ENCODE peak calls at places on chromosomes 2 and 18, in six cellular contexts. G, H, N, X, Z and C are unnamed samples.
A peak's percentile ranks its signal among the peaks of the same experiment; 100 is the strongest.

GRCh38 chr2:42569116-42569711 is 782 bp downstream of the MTA3 start:
- DNase-seq in G (peak; percentile 36), H (no peak), N (no peak), X (peak; percentile 33), Z (peak; percentile 38), C (peak; percentile 27)

GRCh38 chr2:162244559-162245031 is 1.4 kb upstream of the FAP start:
- DNase-seq in G (no peak), H (no peak), N (peak; percentile 87), X (no peak), Z (peak; percentile 93), C (no peak)

GRCh38 chr18:6737833-6738232 is 8.3 kb downstream of the ARHGAP28 start:
- DNase-seq in G (no peak), H (no peak), N (no peak), X (no peak), Z (no peak), C (no peak)

GRCh38 chr18:58784601-58785137 is 80.0 kb upstream of the ZNF532 start:
- DNase-seq in G (no peak), H (no peak), N (no peak), X (no peak), Z (no peak), C (peak; percentile 23)

GRCh38 chr2:47063159-47063930 is 91.8 kb downstream of the STPG4 start:
- DNase-seq in G (no peak), H (no peak), N (no peak), X (no peak), Z (no peak), C (no peak)

GRCh38 chr18:8667846-8668245 is 37.5 kb upstream of the MTCL1 start:
- DNase-seq in G (no peak), H (no peak), N (no peak), X (no peak), Z (no peak), C (no peak)

GRCh38 chr2:156147594-156148330 is 184.8 kb downstream of the NR4A2 start:
- DNase-seq in G (no peak), H (no peak), N (no peak), X (no peak), Z (peak; percentile 27), C (no peak)

GRCh38 chr2:63651361-63651760 is 62.6 kb downstream of the MDH1 start:
- DNase-seq in G (no peak), H (no peak), N (no peak), X (no peak), Z (no peak), C (no peak)

GRCh38 chr2:42659601-42660000 is 91.2 kb downstream of the MTA3 start:
- DNase-seq in G (no peak), H (no peak), N (no peak), X (no peak), Z (no peak), C (no peak)

GRCh38 chr2:133247613-133248012 is 320.6 kb downstream of the NCKAP5 start:
- DNase-seq in G (no peak), H (no peak), N (no peak), X (peak; percentile 24), Z (no peak), C (no peak)

GRCh38 chr2:220356076-220356475 is 728.6 kb downstream of the SLC4A3 start:
- DNase-seq in G (no peak), H (no peak), N (peak; percentile 78), X (no peak), Z (no peak), C (no peak)

GRCh38 chr18:70499218-70499691 is 210.4 kb downstream of the SOCS6 start:
- DNase-seq in G (no peak), H (no peak), N (no peak), X (no peak), Z (no peak), C (no peak)

GRCh38 chr2:19687260-19687659 is 214.5 kb downstream of the TTC32 start:
- DNase-seq in G (no peak), H (no peak), N (no peak), X (no peak), Z (no peak), C (no peak)

GRCh38 chr18:46939337-46939963 is 22.0 kb downstream of the KATNAL2 start:
- DNase-seq in G (no peak), H (peak; percentile 78), N (no peak), X (no peak), Z (peak; percentile 32), C (no peak)

GRCh38 chr2:231672617-231673347 is 35.5 kb upstream of the PTMA start:
- DNase-seq in G (peak; percentile 91), H (no peak), N (peak; percentile 53), X (no peak), Z (no peak), C (peak; percentile 46)

GRCh38 chr2:115163572-115163971 is 721.1 kb downstream of the DPP10 start:
- DNase-seq in G (peak; percentile 66), H (no peak), N (no peak), X (no peak), Z (no peak), C (peak; percentile 3)

GRCh38 chr2:17757321-17757720 is 3.4 kb downstream of the GEN1 start:
- DNase-seq in G (no peak), H (no peak), N (no peak), X (no peak), Z (peak; percentile 59), C (no peak)

GRCh38 chr2:23492941-23493340 is 108.0 kb downstream of the KLHL29 start:
- DNase-seq in G (peak; percentile 86), H (no peak), N (no peak), X (peak; percentile 52), Z (no peak), C (no peak)

GRCh38 chr2:6955523-6956136 is 38.4 kb downstream of the RNF144A start:
- DNase-seq in G (no peak), H (no peak), N (no peak), X (no peak), Z (no peak), C (no peak)

GRCh38 chr2:7269993-7270392 is 352.8 kb downstream of the RNF144A start:
- DNase-seq in G (no peak), H (no peak), N (no peak), X (no peak), Z (no peak), C (no peak)

DNA sequence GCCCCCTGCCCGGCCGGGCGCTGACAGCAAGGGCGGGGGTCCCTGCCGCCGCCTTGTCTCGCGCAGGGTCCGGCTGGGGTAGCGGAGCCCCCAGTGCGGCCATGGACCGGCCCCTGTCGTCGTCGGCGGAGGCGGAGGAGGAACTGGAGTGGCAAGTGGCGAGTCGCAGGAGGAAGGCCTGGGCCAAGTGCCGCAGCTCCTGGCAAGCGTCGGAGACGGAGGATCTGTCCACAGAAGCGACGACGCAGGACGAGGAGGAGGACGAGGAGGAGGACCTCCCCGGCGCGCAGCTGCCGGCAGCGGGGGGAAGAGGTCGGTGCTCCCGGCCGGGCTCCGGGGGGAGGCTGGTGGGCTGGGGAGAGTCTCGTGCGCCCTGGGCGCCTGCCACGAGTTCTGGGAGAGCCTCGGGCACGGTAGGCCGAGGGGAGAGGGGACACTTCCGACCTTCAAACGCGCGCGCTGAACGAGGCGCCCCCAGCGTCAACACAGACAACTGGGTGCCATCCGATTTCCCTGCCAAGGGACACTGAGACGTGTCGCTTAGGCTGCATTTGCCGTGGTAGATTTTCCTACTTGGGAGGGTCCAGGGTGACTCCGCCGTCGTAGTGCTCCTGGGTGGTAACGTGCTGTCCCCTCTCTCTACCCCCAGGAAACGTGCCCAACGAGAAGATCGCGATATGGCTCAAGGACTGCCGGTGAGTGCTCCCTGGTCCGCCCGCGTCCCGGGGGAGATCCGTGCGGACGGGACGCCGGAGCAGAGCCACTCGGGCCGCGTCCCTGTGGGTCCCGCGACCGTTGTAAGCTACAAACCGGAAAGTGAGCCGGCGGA is 650 bp downstream of the ITPRID2 start:
- DNase-seq in G (peak; percentile 74), H (no peak), N (peak; percentile 78), X (peak; percentile 78), Z (peak; percentile 49), C (peak; percentile 71)
- TF ChIP-seq CTCF in G (peak; percentile 46), H (no peak), N (peak; percentile 41), X (peak; percentile 7), Z (peak; percentile 26), C (no peak)

GRCh38 chr2:142791335-142791734 is 86.1 kb upstream of the KYNU start:
- DNase-seq in G (no peak), H (no peak), N (no peak), X (no peak), Z (no peak), C (no peak)

GRCh38 chr2:142794850-142795249 is 82.6 kb upstream of the KYNU start:
- DNase-seq in G (no peak), H (no peak), N (no peak), X (no peak), Z (no peak), C (no peak)

GRCh38 chr2:142796161-142796560 is 81.3 kb upstream of the KYNU start:
- DNase-seq in G (no peak), H (no peak), N (no peak), X (no peak), Z (peak; percentile 3), C (no peak)
- TF ChIP-seq CTCF in G (no peak), H (peak; percentile 1), N (no peak), X (no peak), Z (no peak), C (no peak)

GRCh38 chr18:76273036-76273545 is 222.0 kb downstream of the ZNF516 start:
- DNase-seq in G (no peak), H (no peak), N (no peak), X (no peak), Z (no peak), C (no peak)

GRCh38 chr18:76273956-76274355 is 221.1 kb downstream of the ZNF516 start:
- DNase-seq in G (no peak), H (no peak), N (no peak), X (no peak), Z (no peak), C (no peak)

GRCh38 chr18:76275913-76276312 is 219.1 kb downstream of the ZNF516 start:
- DNase-seq in G (no peak), H (no peak), N (no peak), X (no peak), Z (no peak), C (no peak)

GRCh38 chr18:76274470-76275289 is 220.4 kb downstream of the ZNF516 start:
- DNase-seq in G (peak; percentile 76), H (no peak), N (no peak), X (no peak), Z (no peak), C (peak; percentile 71)
- TF ChIP-seq CTCF in G (peak; percentile 98), H (no peak), N (peak; percentile 53), X (peak; percentile 23), Z (no peak), C (peak; percentile 47)

GRCh38 chr2:149332364-149332763 is 2.0 kb downstream of the LYPD6 start:
- DNase-seq in G (no peak), H (no peak), N (no peak), X (no peak), Z (no peak), C (no peak)

GRCh38 chr2:149329470-149330126 is 789 bp upstream of the LYPD6 start:
- DNase-seq in G (peak; percentile 85), H (peak; percentile 12), N (peak; percentile 52), X (no peak), Z (peak; percentile 4), C (peak; percentile 64)

GRCh38 chr2:149330127-149331022 is at the start of gene LYPD6:
- DNase-seq in G (peak; percentile 68), H (peak; percentile 35), N (peak; percentile 54), X (peak; percentile 53), Z (peak; percentile 27), C (peak; percentile 84)

GRCh38 chr2:149331023-149331400 is 625 bp downstream of the LYPD6 start:
- DNase-seq in G (no peak), H (no peak), N (no peak), X (no peak), Z (no peak), C (no peak)

DNA sequence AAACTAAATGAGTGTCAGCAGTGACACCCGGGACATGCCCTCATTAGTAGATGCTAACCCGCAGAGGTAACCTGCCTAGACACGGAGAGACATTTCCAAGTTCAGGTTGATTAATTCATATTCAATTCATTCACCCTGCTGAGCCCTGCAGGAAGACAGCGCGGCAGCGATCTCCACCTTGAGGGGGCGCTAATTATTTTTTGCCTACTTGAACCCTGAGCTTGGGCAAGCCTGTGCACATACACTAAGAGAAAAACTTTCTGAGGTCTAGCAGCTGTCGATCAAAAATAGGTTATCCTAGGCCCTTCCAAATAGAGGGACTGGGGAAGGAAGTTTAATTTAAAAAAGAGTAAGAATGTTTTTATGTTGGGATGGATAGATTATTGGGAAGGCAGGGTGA is 1.3 kb upstream of the LYPD6 start:
- DNase-seq in G (peak; percentile 67), H (no peak), N (no peak), X (no peak), Z (no peak), C (no peak)
- TF ChIP-seq CTCF in G (peak; percentile 62), H (peak; percentile 26), N (peak; percentile 64), X (no peak), Z (no peak), C (peak; percentile 25)